ENCODE peak calls at places on chromosomes 3 and 15, in seven cellular contexts. V is adrenal gland, M is A549, T is IMR-90, U is right lobe of liver, G is HCT116, D is body of pancreas. K is an unnamed sample.

GRCh38 chr3:135106445-135106844 is 311.4 kb downstream of the EPHB1 start:
- DNase-seq in G (no peak), T (peak), D (peak), U (no peak), V (no peak), M (peak), K (no peak)

GRCh38 chr15:33934396-33934795 is 33.9 kb upstream of the CHRM5 start:
- DNase-seq in T (peak), U (no peak), M (no peak), V (no peak), G (no peak), D (no peak), K (no peak)

GRCh38 chr3:59407425-59407824 is 357.6 kb upstream of the CFAP20DC start:
- DNase-seq in M (no peak), T (no peak), U (no peak), G (no peak), D (no peak), V (no peak), K (no peak)

GRCh38 chr3:177452487-177452886 is 255.2 kb upstream of the TBL1XR1 start:
- DNase-seq in T (peak), V (no peak), U (no peak), G (no peak), D (no peak), M (peak), K (no peak)

GRCh38 chr3:171790574-171790897 is 19.7 kb downstream of the PLD1 start:
- DNase-seq in G (no peak), M (no peak), T (no peak), V (no peak), U (no peak), D (no peak), K (no peak)

GRCh38 chr15:38496151-38496550 is 42.2 kb downstream of the FAM98B start:
- DNase-seq in M (no peak), D (no peak), T (no peak), G (no peak), V (no peak), U (no peak), K (no peak)

GRCh38 chr3:79012946-79013362 is 754.8 kb downstream of the ROBO1 start:
- DNase-seq in V (no peak), G (no peak), M (no peak), D (no peak), U (no peak), T (peak), K (no peak)

GRCh38 chr3:51243919-51244318 is 141.2 kb upstream of the MANF start:
- DNase-seq in D (no peak), M (no peak), G (no peak), U (no peak), T (no peak), V (no peak), K (no peak)

GRCh38 chr3:65376426-65376825 is 662.3 kb downstream of the MAGI1 start:
- DNase-seq in U (no peak), M (no peak), V (no peak), G (no peak), T (no peak), D (no peak), K (no peak)

GRCh38 chr15:36810656-36811449 is 231.4 kb downstream of the CDIN1 start:
- DNase-seq in D (no peak), G (no peak), M (no peak), V (no peak), U (no peak), T (no peak), K (no peak)

GRCh38 chr3:150925751-150926201 is 20.5 kb upstream of the MINDY4B start:
- DNase-seq in V (peak), G (peak), D (peak), T (peak), U (peak), M (peak), K (no peak)

GRCh38 chr3:189941679-189942078 is 179.0 kb downstream of the P3H2 start:
- DNase-seq in D (peak), M (peak), G (no peak), T (peak), U (no peak), V (no peak), K (no peak)

GRCh38 chr3:14280326-14280725 is 101.7 kb downstream of the LSM3 start:
- DNase-seq in V (no peak), M (no peak), D (no peak), U (no peak), G (no peak), T (peak), K (no peak)

GRCh38 chr3:42546691-42547213 is 35.0 kb downstream of the SEC22C start:
- DNase-seq in V (no peak), G (no peak), U (no peak), D (no peak), T (no peak), M (no peak), K (no peak)

GRCh38 chr15:47876986-47877385 is 159.7 kb downstream of the SEMA6D start:
- DNase-seq in M (no peak), D (no peak), T (no peak), G (no peak), V (no peak), U (no peak), K (no peak)

GRCh38 chr3:151404316-151404715 is 19.8 kb upstream of the P2RY12 start:
- DNase-seq in T (peak), D (no peak), M (no peak), V (no peak), G (no peak), U (no peak), K (no peak)

GRCh38 chr15:51302480-51302879 is 35.9 kb downstream of the CYP19A1 start:
- DNase-seq in G (no peak), T (no peak), D (no peak), V (no peak), U (no peak), M (no peak), K (no peak)

GRCh38 chr15:71804695-71805470 is 5.5 kb upstream of the NR2E3 start:
- DNase-seq in G (no peak), M (no peak), V (no peak), D (peak), U (no peak), T (no peak), K (no peak)

GRCh38 chr3:190486201-190486865 is 27.6 kb upstream of the IL1RAP start:
- DNase-seq in V (no peak), M (no peak), T (no peak), U (no peak), G (no peak), D (no peak), K (no peak)

GRCh38 chr15:29435811-29436210 is 166.2 kb upstream of the NSMCE3 start:
- DNase-seq in D (no peak), U (no peak), T (no peak), V (no peak), M (no peak), G (no peak), K (no peak)

GRCh38 chr3:49998326-49998725 is 58.4 kb downstream of the RBM6 start:
- DNase-seq in M (peak), T (peak), D (no peak), G (no peak), U (no peak), V (no peak), K (no peak)

GRCh38 chr15:56241374-56242085 is 2.1 kb downstream of the RFX7 start:
- DNase-seq in G (no peak), T (peak), U (no peak), V (no peak), M (no peak), D (no peak), K (no peak)

GRCh38 chr15:42128476-42128875 is 28.0 kb downstream of the PLA2G4F start:
- DNase-seq in D (no peak), U (no peak), M (no peak), T (no peak), G (no peak), V (peak), K (no peak)

DNA sequence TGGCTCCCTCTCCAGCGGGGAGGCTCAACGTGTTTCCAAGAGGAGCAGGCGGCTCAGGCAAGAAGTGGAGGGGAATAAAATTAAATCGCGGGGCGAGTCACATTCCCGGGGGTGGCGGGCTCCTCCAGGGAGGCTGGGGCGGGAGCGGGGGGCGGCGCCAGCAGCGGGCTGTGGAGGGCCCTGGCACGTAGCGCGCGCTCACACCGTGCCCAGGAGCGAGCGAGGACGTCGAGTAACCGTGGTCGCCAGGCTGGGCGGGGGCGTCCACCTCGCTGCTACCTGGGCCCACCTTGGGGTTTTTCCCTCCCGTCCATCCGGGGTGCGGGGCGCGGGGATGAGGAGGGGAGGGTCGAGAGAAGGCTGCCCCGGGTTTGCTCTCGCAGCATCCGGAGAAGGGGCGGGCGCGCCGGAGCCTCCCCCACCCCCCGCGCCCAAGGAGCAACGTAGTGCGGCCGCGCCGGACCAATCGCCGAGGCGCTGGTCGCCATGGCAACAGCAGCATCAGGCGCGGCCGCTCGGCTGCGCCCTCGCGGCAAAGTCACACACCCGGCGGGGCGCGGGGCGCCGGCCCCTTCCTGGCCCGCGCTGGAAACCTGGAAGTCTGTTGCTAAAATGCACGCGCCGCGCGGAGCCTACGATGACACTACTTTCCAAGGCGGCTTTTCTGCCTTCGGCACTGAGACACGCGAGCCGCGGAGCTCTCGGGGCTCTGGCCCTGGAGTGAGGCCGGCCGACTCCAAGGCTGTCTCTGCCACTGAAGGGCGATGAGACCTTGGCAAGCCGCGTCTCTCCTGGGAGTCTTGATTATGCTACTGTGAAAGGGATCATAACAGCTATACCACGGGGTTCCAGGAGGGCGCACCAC is at the start of gene IQSEC1:
- DNase-seq in G (no peak), T (peak), D (peak), V (peak), U (no peak), M (no peak), K (no peak)
- H3K4me3 ChIP-seq in G (no peak), T (no peak), D (no peak), V (peak), U (no peak), M (no peak), K (no peak)

GRCh38 chr3:61251174-61251972 is at the start of gene FHIT:
- DNase-seq in T (peak), G (peak), U (peak), M (peak), V (peak), D (peak), K (peak)
- TF ChIP-seq POLR2A in T (no peak), G (no peak), U (peak), M (no peak), V (peak), D (peak), K (peak)

GRCh38 chr3:169148448-169149348 is 514.8 kb downstream of the MECOM start:
- DNase-seq in D (peak), M (no peak), G (no peak), V (no peak), U (no peak), T (no peak), K (no peak)
- H3K4me3 ChIP-seq in D (no peak), M (no peak), G (no peak), V (no peak), U (peak), T (peak), K (peak)

GRCh38 chr3:128480717-128481437 is 12.1 kb downstream of the GATA2 start:
- DNase-seq in M (no peak), U (peak), G (no peak), V (no peak), T (no peak), D (no peak), K (no peak)
- TF ChIP-seq POLR2A in M (no peak), U (no peak), G (no peak), V (no peak), T (no peak), D (no peak), K (no peak)

GRCh38 chr15:67121725-67122600 is 56.6 kb downstream of the SMAD3 start:
- DNase-seq in G (no peak), D (no peak), V (no peak), M (no peak), U (no peak), T (no peak), K (no peak)

GRCh38 chr15:67120009-67120838 is 54.8 kb downstream of the SMAD3 start:
- DNase-seq in V (no peak), U (no peak), T (no peak), M (no peak), G (no peak), D (no peak), K (no peak)

GRCh38 chr15:67119238-67119846 is 53.9 kb downstream of the SMAD3 start:
- DNase-seq in G (no peak), D (no peak), T (no peak), U (no peak), V (no peak), M (no peak), K (no peak)

GRCh38 chr15:67118808-67119207 is 53.4 kb downstream of the SMAD3 start:
- DNase-seq in M (no peak), U (no peak), G (no peak), T (no peak), D (no peak), V (no peak), K (no peak)

GRCh38 chr15:67120839-67121540 is 55.6 kb downstream of the SMAD3 start:
- DNase-seq in G (no peak), M (peak), U (peak), V (peak), D (peak), T (peak), K (peak)
- H3K4me3 ChIP-seq in G (no peak), M (peak), U (no peak), V (peak), D (no peak), T (no peak), K (peak)

GRCh38 chr15:78103406-78104118 is 11.2 kb downstream of the SH2D7 start:
- DNase-seq in G (no peak), T (no peak), D (peak), U (no peak), V (no peak), M (no peak), K (no peak)
- TF ChIP-seq POLR2A in G (no peak), T (no peak), D (no peak), U (no peak), V (no peak), M (no peak), K (no peak)

GRCh38 chr15:70101459-70102113 is 3.9 kb upstream of the TLE3 start:
- DNase-seq in D (peak), G (peak), T (peak), V (peak), U (no peak), M (peak), K (peak)

GRCh38 chr15:70100495-70101331 is 3.0 kb upstream of the TLE3 start:
- DNase-seq in V (peak), U (peak), G (peak), M (peak), T (peak), D (peak), K (no peak)

GRCh38 chr15:70099966-70100494 is 2.3 kb upstream of the TLE3 start:
- DNase-seq in T (no peak), V (no peak), G (peak), M (peak), U (no peak), D (peak), K (no peak)

GRCh38 chr15:70104227-70104626 is 6.5 kb upstream of the TLE3 start:
- DNase-seq in V (no peak), T (no peak), M (no peak), D (peak), G (no peak), U (no peak), K (no peak)

GRCh38 chr15:70102827-70103226 is 5.1 kb upstream of the TLE3 start:
- DNase-seq in M (no peak), G (no peak), T (no peak), V (no peak), U (no peak), D (no peak), K (no peak)
- H3K4me3 ChIP-seq in M (no peak), G (no peak), T (no peak), V (no peak), U (no peak), D (no peak), K (no peak)

DNA sequence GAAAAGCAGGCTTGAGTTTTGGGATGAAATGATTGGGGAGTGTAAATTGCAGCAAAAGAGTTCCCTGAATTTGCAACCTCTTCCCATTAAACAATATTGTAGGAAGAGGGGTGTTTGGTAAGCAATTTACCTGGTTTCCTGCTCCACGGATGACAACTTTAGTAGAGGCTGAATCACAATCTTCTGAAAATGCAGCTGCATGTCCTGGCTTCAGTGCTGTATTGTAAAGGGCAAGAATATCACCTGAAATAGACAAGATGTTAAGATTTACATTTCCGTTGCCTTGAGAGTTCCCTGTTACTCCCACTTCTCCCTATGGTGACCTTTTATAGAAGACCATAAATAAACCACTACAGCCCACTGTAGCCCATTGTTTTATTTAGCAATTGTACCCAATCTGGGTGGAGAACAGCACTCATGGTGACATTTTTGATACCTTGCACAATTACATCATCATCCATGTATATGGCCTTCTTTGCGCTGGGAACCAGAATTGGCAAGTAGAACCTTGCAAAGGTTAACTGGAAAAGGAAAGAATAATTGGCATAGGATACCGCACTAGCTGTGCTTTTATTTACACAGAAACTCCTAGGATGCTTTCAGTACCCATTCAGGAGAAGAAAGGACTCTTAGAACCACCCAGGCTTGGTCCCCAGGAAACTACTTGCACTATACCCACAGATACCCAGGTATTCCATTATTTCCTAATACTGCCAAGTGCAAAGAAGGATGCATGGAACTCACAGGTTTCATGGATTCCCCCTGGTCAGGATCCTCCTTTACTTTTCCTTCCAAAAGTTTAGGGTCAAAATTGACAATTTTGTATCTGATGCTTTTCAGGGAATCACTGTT is 9.6 kb downstream of the GLT8D1 start:
- DNase-seq in M (no peak), G (no peak), D (no peak), U (no peak), T (no peak), V (no peak), K (no peak)
- TF ChIP-seq POLR2A in M (no peak), G (no peak), D (no peak), U (no peak), T (peak), V (no peak), K (no peak)

DNA sequence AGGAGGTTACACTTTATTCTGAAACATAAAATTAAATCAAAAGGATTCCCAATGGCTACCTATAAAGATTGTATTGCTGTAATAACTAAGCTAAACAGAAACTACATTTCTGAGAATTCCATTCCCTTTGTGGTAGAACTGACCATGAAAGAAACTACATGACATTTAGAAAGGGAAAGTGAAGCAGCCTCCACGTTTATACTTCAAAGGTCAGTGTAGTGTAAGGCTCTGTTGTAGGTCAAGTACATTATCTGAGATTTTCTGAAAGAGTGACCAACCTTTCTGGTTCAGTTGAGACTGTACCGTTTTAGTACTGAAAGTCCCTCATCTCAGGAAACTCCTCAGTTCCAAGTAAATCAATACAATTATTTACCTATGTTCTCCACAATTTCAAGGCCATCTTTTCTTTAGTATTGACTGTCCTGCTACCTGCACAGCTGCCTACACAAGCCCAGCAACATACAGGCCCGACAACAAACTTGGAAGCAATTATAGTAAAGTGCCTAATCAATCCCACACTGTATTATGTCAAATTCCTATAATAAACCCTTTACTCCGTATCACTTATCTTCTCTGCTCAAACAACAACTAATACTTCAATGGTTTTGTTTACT is 343.0 kb downstream of the PLOD2 start:
- DNase-seq in G (no peak), U (no peak), T (no peak), D (no peak), M (no peak), V (no peak), K (no peak)
- H3K4me3 ChIP-seq in G (no peak), U (no peak), T (no peak), D (no peak), M (no peak), V (no peak), K (no peak)

DNA sequence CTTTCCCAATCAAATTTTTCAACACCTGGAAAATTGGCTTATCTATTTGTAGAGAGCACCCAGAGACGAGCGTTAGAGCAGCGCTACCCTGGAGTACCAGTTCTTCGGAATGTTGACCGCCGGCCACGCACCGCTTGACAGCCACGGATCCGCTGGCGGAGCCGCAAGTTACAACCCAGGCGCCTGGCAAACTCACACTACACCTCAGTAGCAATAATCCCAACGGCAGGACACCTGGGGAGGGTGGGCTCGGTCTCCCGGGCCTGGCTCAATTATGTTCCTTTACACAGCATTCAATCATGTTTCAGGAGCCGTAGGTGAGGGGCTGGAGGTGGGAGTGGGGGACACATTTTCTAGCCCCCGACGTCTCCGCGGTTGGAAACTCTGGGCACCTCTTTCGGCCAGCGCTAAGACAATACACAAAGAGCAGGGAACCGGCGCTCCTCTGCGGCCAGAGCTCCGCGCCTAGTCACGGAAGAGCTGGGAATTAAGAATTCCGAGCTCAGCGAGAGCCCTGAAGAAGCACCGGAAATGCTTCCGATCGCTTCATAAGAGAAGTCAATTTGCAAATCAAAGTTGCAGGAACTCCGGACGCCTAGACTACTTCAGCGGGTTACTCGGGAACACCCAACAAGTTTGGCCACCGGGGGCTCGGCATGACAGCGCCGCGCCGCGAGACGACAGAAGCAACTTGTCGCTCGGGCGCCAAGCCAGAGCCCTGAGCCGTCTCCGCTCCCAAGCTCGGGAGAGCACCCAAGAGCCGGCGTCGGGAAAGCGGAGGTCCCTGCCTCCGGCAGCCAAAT is 1.0 kb downstream of the MB21D2 start:
- DNase-seq in U (peak), G (no peak), D (peak), V (peak), T (peak), M (peak), K (peak)
- TF ChIP-seq POLR2A in U (peak), G (no peak), D (no peak), V (peak), T (no peak), M (no peak), K (peak)

K was measured in gastrocnemius medialis.